ENCODE peak calls at places on chromosome 22, in four cellular contexts. H, B, A and F are unnamed samples.

GRCh38 chr22:20425821-20426615 is 11.6 kb downstream of the SCARF2 start:
- DNase-seq in H (no peak), B (no peak), A (no peak), F (no peak)

GRCh38 chr22:50009251-50009650 is 3.3 kb downstream of the IL17REL start:
- DNase-seq in B (no peak), H (no peak), A (no peak), F (no peak)

GRCh38 chr22:45455212-45455611 is 41.7 kb downstream of the RIBC2 start:
- DNase-seq in B (no peak), A (peak), H (no peak), F (no peak)

GRCh38 chr22:46079861-46080821 is 70.2 kb upstream of the PPARA start:
- DNase-seq in B (no peak), H (no peak), A (peak), F (no peak)

GRCh38 chr22:50267591-50268390 is 2.4 kb downstream of the MAPK11 start:
- DNase-seq in H (no peak), A (peak), B (peak), F (peak)

GRCh38 chr22:47146941-47147340 is 384.5 kb downstream of the TBC1D22A start:
- DNase-seq in B (no peak), H (no peak), A (no peak), F (no peak)

GRCh38 chr22:43094085-43094484 is 4.9 kb upstream of the TTLL1 start:
- DNase-seq in B (peak), H (no peak), A (peak), F (no peak)

GRCh38 chr22:43820671-43821305 is 8.7 kb upstream of the EFCAB6 start:
- DNase-seq in A (no peak), B (no peak), H (no peak), F (no peak)

GRCh38 chr22:48943567-48944432 is 883.9 kb downstream of the BRD1 start:
- DNase-seq in A (peak), H (peak), B (peak), F (no peak)

GRCh38 chr22:48660104-48660794 is 1167.4 kb downstream of the BRD1 start:
- DNase-seq in A (no peak), H (no peak), B (no peak), F (no peak)

GRCh38 chr22:46703166-46703995 is 34.7 kb downstream of the CERK start:
- DNase-seq in A (no peak), B (no peak), H (no peak), F (no peak)

GRCh38 chr22:30947163-30947820 is 21.3 kb downstream of the MORC2 start:
- DNase-seq in B (no peak), H (no peak), A (peak), F (no peak)
- TF ChIP-seq CTCF in B (no peak), H (no peak), A (no peak), F (no peak)

GRCh38 chr22:16933274-16933923 is 74.6 kb downstream of the GAB4 start:
- DNase-seq in B (no peak), A (no peak), H (no peak), F (no peak)

GRCh38 chr22:16933924-16934282 is 74.1 kb downstream of the GAB4 start:
- DNase-seq in A (no peak), H (no peak), B (no peak), F (no peak)

GRCh38 chr22:16935209-16935608 is 72.8 kb downstream of the GAB4 start:
- DNase-seq in B (no peak), A (no peak), H (no peak), F (no peak)

GRCh38 chr22:16936625-16937024 is 71.4 kb downstream of the GAB4 start:
- DNase-seq in B (no peak), H (no peak), A (no peak), F (no peak)

DNA sequence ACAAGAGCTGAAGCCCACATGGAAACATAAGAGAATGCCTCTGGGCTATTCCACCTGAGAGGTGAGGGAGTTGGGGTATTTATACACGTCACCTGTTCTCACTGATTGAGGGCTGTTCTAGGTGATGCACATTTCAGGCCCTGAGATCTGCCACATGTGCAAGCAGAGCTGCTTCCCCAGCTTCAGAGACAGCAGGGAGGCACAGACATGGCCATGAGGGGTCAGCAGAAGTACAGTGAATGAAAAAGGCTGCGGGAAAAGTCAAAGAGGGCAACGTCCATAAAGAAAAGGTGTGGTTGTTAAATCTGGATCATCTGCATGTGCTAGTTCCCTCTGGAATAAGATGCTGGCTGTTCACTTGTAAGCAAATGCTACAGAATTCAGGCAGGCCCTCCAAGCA is 75.4 kb downstream of the GAB4 start:
- DNase-seq in H (no peak), A (no peak), B (no peak), F (no peak)
- TF ChIP-seq CTCF in H (no peak), A (peak), B (peak), F (no peak)

GRCh38 chr22:23913306-23913660 is 19.1 kb downstream of the MIF start:
- DNase-seq in B (peak), A (no peak), H (no peak), F (no peak)
- TF ChIP-seq CTCF in B (no peak), A (no peak), H (no peak), F (no peak)

GRCh38 chr22:17423616-17424015 is 54.4 kb downstream of the CECR2 start:
- DNase-seq in A (no peak), B (no peak), H (no peak), F (no peak)

GRCh38 chr22:17419348-17419747 is 50.1 kb downstream of the CECR2 start:
- DNase-seq in B (no peak), H (no peak), A (no peak), F (no peak)

GRCh38 chr22:17422736-17423343 is 53.6 kb downstream of the CECR2 start:
- DNase-seq in B (no peak), H (no peak), A (no peak), F (no peak)

DNA sequence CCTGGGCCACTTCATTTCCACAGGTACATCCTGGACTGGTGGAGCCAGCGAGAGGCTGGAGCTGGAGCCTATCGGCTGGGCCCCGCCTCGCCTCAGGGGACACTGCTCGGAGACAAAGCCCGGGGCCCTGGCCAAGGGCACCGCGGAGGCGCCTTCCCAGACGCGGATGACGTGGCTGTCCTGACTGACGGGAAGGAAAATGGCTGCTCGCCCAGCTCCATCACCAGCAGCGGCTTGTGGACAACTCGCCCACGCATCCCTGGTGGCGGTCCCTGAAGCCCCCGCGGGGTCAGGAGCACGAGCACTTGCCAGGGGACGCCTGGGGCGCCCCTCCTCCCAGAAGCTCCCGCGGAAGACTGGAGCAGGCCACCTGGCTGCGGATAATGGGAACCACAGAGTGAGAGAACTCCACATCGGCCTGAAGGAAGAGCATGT is 49.6 kb downstream of the CECR2 start:
- DNase-seq in A (no peak), B (no peak), H (no peak), F (no peak)
- TF ChIP-seq CTCF in A (no peak), B (no peak), H (no peak), F (no peak)

GRCh38 chr22:27204817-27205216 is 547.4 kb downstream of the MIAT start:
- DNase-seq in B (no peak), H (no peak), A (no peak), F (no peak)
- TF ChIP-seq CTCF in B (no peak), H (no peak), A (no peak), F (no peak)

DNA sequence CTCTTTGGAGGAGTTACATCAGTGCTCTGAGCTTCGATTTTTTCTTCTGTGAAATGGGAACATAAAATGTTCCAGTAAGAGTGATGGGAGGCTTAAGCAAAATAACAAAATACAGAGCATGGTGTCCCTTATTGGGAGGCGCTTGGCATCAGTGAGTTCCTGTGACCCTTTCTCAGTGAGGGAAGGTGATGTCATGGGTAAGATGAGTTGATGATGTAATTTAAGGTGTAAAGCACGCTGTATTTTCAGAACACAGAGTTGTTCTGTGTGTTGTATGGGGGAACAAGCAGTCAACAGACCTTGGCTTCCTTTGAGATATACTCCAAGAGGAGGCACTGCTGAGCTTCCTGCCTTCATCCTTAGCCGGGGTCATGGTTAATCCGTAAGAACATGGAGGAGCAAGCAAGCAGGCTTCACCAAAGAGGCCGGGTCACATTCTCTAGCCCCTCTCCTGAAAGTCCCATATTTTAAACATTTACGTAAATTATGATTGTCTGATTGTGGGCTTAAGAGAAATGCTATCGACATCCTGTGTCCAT is 266.7 kb downstream of the LARGE1 start:
- DNase-seq in H (no peak), B (no peak), A (no peak), F (no peak)
- TF ChIP-seq CTCF in H (no peak), B (no peak), A (no peak), F (no peak)

DNA sequence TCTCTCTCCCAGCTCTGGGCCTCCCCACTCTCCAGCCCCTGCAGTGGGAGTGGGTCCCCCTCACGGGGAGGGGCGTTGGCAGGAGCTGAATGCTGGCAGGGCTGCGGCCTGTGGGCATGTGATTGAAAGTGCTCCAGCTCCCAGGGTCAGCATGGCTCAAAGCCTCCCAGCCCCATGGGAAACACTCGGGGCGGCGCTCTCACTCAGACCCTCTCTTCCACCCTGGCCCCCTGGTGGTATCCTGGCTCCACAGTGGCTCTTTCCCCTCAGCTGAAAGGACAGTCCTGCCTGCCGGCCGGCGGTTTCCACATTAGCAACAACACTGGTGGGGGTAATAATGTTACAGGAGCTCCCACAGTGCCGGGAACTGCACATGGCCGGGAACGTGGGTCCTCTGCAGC is 35.5 kb downstream of the POLR3H start:
- DNase-seq in H (no peak), A (no peak), B (no peak), F (no peak)
- TF ChIP-seq CTCF in H (peak), A (no peak), B (no peak), F (no peak)